ENCODE peak calls at places on chromosome 1, in nine cellular contexts. X, B, O, H, R, U, P, Z and W are unnamed samples.

GRCh38 chr1:41371630-41372599 is 10.7 kb downstream of the FOXO6 start:
- DNase-seq in X (no peak), B (no peak), O (no peak), H (peak), R (no peak), U (no peak), P (no peak), Z (peak), W (no peak)

GRCh38 chr1:13792429-13792828 is 92.4 kb downstream of the PRDM2 start:
- DNase-seq in X (no peak), B (no peak), O (no peak), H (peak), R (no peak), U (peak), P (no peak), Z (no peak), W (no peak)

GRCh38 chr1:197526736-197527371 is 248.4 kb downstream of the DENND1B start:
- DNase-seq in X (no peak), B (no peak), O (no peak), H (peak), R (no peak), U (peak), P (peak), Z (no peak), W (no peak)

GRCh38 chr1:95095833-95096217 is 21.3 kb upstream of the TLCD4 start:
- DNase-seq in X (no peak), B (no peak), O (peak), H (no peak), R (no peak), U (peak), P (peak), Z (no peak), W (no peak)

GRCh38 chr1:8941906-8942305 is 3.8 kb upstream of the CA6 start:
- DNase-seq in X (no peak), B (no peak), O (no peak), H (peak), R (no peak), U (peak), P (no peak), Z (peak), W (no peak)

GRCh38 chr1:220235462-220235861 is 36.8 kb downstream of the RAB3GAP2 start:
- DNase-seq in X (no peak), B (no peak), O (no peak), H (no peak), R (no peak), U (peak), P (no peak), Z (no peak), W (no peak)

GRCh38 chr1:94514095-94514727 is 27.3 kb downstream of the F3 start:
- DNase-seq in X (no peak), B (no peak), O (no peak), H (peak), R (no peak), U (peak), P (no peak), Z (no peak), W (no peak)

GRCh38 chr1:19110266-19110927 is 99.7 kb downstream of the UBR4 start:
- DNase-seq in X (no peak), B (no peak), O (no peak), H (no peak), R (no peak), U (no peak), P (no peak), Z (no peak), W (no peak)

GRCh38 chr1:74237787-74238186 is 2.6 kb downstream of the TNNI3K start:
- DNase-seq in X (no peak), B (no peak), O (no peak), H (no peak), R (no peak), U (no peak), P (no peak), Z (no peak), W (no peak)

GRCh38 chr1:245338485-245338877 is 183.7 kb downstream of the KIF26B start:
- DNase-seq in X (no peak), B (no peak), O (no peak), H (no peak), R (no peak), U (no peak), P (no peak), Z (no peak), W (no peak)

GRCh38 chr1:100989306-100990077 is 36.1 kb downstream of the DPH5 start:
- DNase-seq in X (no peak), B (no peak), O (no peak), H (no peak), R (no peak), U (peak), P (no peak), Z (no peak), W (no peak)

GRCh38 chr1:161200992-161201827 is 957 bp upstream of the NDUFS2 start:
- DNase-seq in X (no peak), B (no peak), O (no peak), H (peak), R (no peak), U (peak), P (no peak), Z (peak), W (no peak)

GRCh38 chr1:27402349-27402754 is 9.9 kb downstream of the GPR3 start:
- DNase-seq in X (no peak), B (peak), O (no peak), H (peak), R (no peak), U (peak), P (no peak), Z (peak), W (no peak)

GRCh38 chr1:175206687-175207086 is 14.1 kb upstream of the KIAA0040 start:
- DNase-seq in X (no peak), B (no peak), O (no peak), H (no peak), R (no peak), U (no peak), P (no peak), Z (no peak), W (no peak)

GRCh38 chr1:222283147-222283768 is 264.6 kb downstream of the HHIPL2 start:
- DNase-seq in X (no peak), B (no peak), O (no peak), H (no peak), R (no peak), U (peak), P (no peak), Z (no peak), W (no peak)

GRCh38 chr1:64077281-64077940 is 126.0 kb upstream of the UBE2U start:
- DNase-seq in X (no peak), B (no peak), O (no peak), H (peak), R (no peak), U (no peak), P (no peak), Z (peak), W (no peak)

GRCh38 chr1:204255966-204256365 is 42.2 kb upstream of the GOLT1A start:
- DNase-seq in X (no peak), B (no peak), O (no peak), H (no peak), R (no peak), U (peak), P (no peak), Z (no peak), W (no peak)

GRCh38 chr1:228646717-228647522 is 88.4 kb upstream of the RHOU start:
- DNase-seq in X (no peak), B (no peak), O (peak), H (no peak), R (peak), U (peak), P (peak), Z (peak), W (peak)

GRCh38 chr1:8450312-8450711 is 132.4 kb downstream of the SLC45A1 start:
- DNase-seq in X (no peak), B (no peak), O (no peak), H (no peak), R (no peak), U (no peak), P (no peak), Z (no peak), W (no peak)

GRCh38 chr1:152774875-152775274 is at the start of gene LCE1F:
- DNase-seq in X (no peak), B (no peak), O (no peak), H (no peak), R (no peak), U (no peak), P (no peak), Z (no peak), W (no peak)

GRCh38 chr1:76219589-76219914 is 145.0 kb downstream of the ST6GALNAC3 start:
- DNase-seq in X (no peak), B (no peak), O (no peak), H (no peak), R (no peak), U (no peak), P (no peak), Z (no peak), W (peak)

GRCh38 chr1:68703921-68704354 is 207.1 kb upstream of the DEPDC1 start:
- DNase-seq in X (no peak), B (no peak), O (no peak), H (no peak), R (no peak), U (no peak), P (no peak), Z (no peak), W (no peak)

GRCh38 chr1:177526201-177526600 is 355.4 kb downstream of the BRINP2 start:
- DNase-seq in X (no peak), B (no peak), O (no peak), H (no peak), R (no peak), U (no peak), P (no peak), Z (no peak), W (no peak)

GRCh38 chr1:19340387-19340937 is 28.3 kb downstream of the SLC66A1 start:
- DNase-seq in X (no peak), B (no peak), O (no peak), H (no peak), R (no peak), U (no peak), P (no peak), Z (no peak), W (no peak)

GRCh38 chr1:6582370-6582769 is 2.6 kb downstream of the ZBTB48 start:
- DNase-seq in X (peak), B (no peak), O (no peak), H (no peak), R (no peak), U (no peak), P (no peak), Z (no peak), W (no peak)